ENCODE peak calls at places on chromosome 19, in four cellular contexts. One of them, this sample, is unnamed.
A peak's percentile ranks its signal among the peaks of the same experiment; 100 is the strongest.

GRCh38 chr19:15015946-15016542 is 33.2 kb upstream of the CASP14 start:
- DNase-seq in left ventricle myocardium inferior: no peak
- DNase-seq in AG10803: no peak
- DNase-seq in suprapubic skin: no peak
- DNase-seq in this sample: no peak

GRCh38 chr19:40502081-40502480 is 35.3 kb downstream of the SPTBN4 start:
- DNase-seq in left ventricle myocardium inferior: no peak
- DNase-seq in AG10803: no peak
- DNase-seq in suprapubic skin: no peak
- DNase-seq in this sample: no peak

GRCh38 chr19:4436231-4436630 is 21.4 kb downstream of the UBXN6 start:
- DNase-seq in left ventricle myocardium inferior: no peak
- DNase-seq in AG10803: no peak
- DNase-seq in suprapubic skin: no peak
- DNase-seq in this sample: no peak

GRCh38 chr19:28258794-28259193 is 954.2 kb downstream of the UQCRFS1 start:
- DNase-seq in left ventricle myocardium inferior: no peak
- DNase-seq in AG10803: no peak
- DNase-seq in suprapubic skin: no peak
- DNase-seq in this sample: no peak

GRCh38 chr19:13978306-13978705 is 26.0 kb downstream of the DCAF15 start:
- DNase-seq in left ventricle myocardium inferior: peak; percentile 88
- DNase-seq in AG10803: no peak
- DNase-seq in suprapubic skin: peak; percentile 89
- DNase-seq in this sample: peak; percentile 91

GRCh38 chr19:44955500-44956439 is 590 bp downstream of the CLPTM1 start:
- DNase-seq in left ventricle myocardium inferior: no peak
- DNase-seq in AG10803: peak; percentile 8
- DNase-seq in suprapubic skin: no peak
- DNase-seq in this sample: no peak

GRCh38 chr19:4291200-4291732 is 10.9 kb downstream of the TMIGD2 start:
- DNase-seq in left ventricle myocardium inferior: no peak
- DNase-seq in AG10803: no peak
- DNase-seq in suprapubic skin: no peak
- DNase-seq in this sample: no peak

GRCh38 chr19:2561895-2562294 is 86.0 kb downstream of the GADD45B start:
- DNase-seq in left ventricle myocardium inferior: peak; percentile 8
- DNase-seq in AG10803: no peak
- DNase-seq in suprapubic skin: no peak
- DNase-seq in this sample: no peak

GRCh38 chr19:55697698-55698097 is 22.7 kb downstream of the EPN1 start:
- DNase-seq in left ventricle myocardium inferior: no peak
- DNase-seq in AG10803: no peak
- DNase-seq in suprapubic skin: no peak
- DNase-seq in this sample: no peak

GRCh38 chr19:51824603-51825002 is 29.6 kb downstream of the FPR3 start:
- DNase-seq in left ventricle myocardium inferior: no peak
- DNase-seq in AG10803: no peak
- DNase-seq in suprapubic skin: no peak
- DNase-seq in this sample: no peak

DNA sequence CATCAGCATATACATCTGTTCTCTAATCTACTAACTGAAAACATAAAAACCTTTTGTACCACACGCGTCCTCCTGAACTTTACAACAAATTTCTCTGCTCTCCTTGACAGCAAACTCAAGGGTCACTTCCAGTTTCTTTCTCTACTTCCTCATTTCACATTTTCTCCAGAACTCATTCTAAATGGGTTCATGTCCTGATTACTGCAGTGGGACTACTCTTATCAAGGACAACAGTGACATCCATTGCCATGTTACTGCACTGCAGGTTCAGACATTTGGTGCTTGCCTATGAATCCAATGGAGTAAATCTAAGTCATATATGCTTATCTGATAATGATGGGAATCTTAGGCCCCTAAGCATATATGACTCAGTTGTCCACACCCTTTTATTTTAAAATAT is 35.3 kb downstream of the FPR3 start:
- DNase-seq in left ventricle myocardium inferior: no peak
- DNase-seq in AG10803: peak; percentile 17
- DNase-seq in suprapubic skin: no peak
- DNase-seq in this sample: no peak
- TF ChIP-seq CTCF in left ventricle myocardium inferior: peak; percentile 50
- TF ChIP-seq CTCF in AG10803: peak; percentile 36
- TF ChIP-seq CTCF in suprapubic skin: no peak
- TF ChIP-seq CTCF in this sample: no peak

GRCh38 chr19:9947441-9947840 is 11.1 kb upstream of the OLFM2 start:
- DNase-seq in left ventricle myocardium inferior: no peak
- DNase-seq in AG10803: no peak
- DNase-seq in suprapubic skin: no peak
- DNase-seq in this sample: no peak

GRCh38 chr19:9941646-9942045 is 5.3 kb upstream of the OLFM2 start:
- DNase-seq in left ventricle myocardium inferior: no peak
- DNase-seq in AG10803: peak; percentile 92
- DNase-seq in suprapubic skin: no peak
- DNase-seq in this sample: no peak

GRCh38 chr19:9943744-9944143 is 7.4 kb upstream of the OLFM2 start:
- DNase-seq in left ventricle myocardium inferior: no peak
- DNase-seq in AG10803: no peak
- DNase-seq in suprapubic skin: no peak
- DNase-seq in this sample: no peak

GRCh38 chr19:9941236-9941635 is 4.9 kb upstream of the OLFM2 start:
- DNase-seq in left ventricle myocardium inferior: no peak
- DNase-seq in AG10803: peak; percentile 95
- DNase-seq in suprapubic skin: no peak
- DNase-seq in this sample: no peak

DNA sequence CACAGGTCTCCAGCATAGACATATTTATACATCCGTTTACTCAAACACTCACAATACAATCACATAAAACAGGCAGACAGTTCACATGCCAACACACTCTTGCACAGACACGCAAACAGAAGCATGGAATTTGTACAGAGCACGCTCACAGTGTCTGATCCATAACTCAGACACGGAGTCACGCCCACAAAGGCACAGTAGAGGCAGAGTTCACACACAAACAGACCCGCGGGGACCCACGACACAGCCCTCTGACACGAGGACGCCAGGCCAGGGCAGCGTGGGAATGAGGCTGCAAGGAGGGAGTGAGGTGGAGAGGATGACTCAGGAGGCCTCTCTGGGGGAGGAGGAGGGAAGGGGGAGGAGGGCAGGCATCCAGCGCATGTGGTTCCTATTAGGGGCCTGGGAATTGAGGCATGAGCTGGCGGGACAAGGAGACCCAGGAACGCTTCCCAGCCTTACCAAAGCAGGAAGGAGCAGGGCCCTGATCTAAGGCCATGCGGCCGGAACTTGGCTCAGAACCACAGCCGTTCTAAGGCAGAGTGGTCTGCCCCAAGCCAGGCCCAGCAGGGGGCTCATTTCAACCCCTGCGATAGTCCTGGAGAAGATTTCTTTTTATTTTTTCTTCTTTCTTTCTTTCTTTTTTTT is 9.1 kb upstream of the OLFM2 start:
- DNase-seq in left ventricle myocardium inferior: peak; percentile 90
- DNase-seq in AG10803: peak; percentile 100
- DNase-seq in suprapubic skin: peak; percentile 93
- DNase-seq in this sample: peak; percentile 24
- H3K4me3 ChIP-seq in left ventricle myocardium inferior: no peak overlapping the region
- H3K4me3 ChIP-seq in AG10803: peak overlapping the region; percentile 27
- H3K4me3 ChIP-seq in suprapubic skin: no peak overlapping the region
- H3K4me3 ChIP-seq in this sample: no peak overlapping the region

GRCh38 chr19:35739275-35740107 is 2.8 kb downstream of the IGFLR1 start:
- DNase-seq in left ventricle myocardium inferior: no peak
- DNase-seq in AG10803: no peak
- DNase-seq in suprapubic skin: no peak
- DNase-seq in this sample: no peak

GRCh38 chr19:35740108-35740422 is 2.2 kb downstream of the IGFLR1 start:
- DNase-seq in left ventricle myocardium inferior: no peak
- DNase-seq in AG10803: no peak
- DNase-seq in suprapubic skin: no peak
- DNase-seq in this sample: no peak

GRCh38 chr19:35742121-35742724 is at the start of gene IGFLR1:
- DNase-seq in left ventricle myocardium inferior: no peak
- DNase-seq in AG10803: no peak
- DNase-seq in suprapubic skin: no peak
- DNase-seq in this sample: no peak

GRCh38 chr19:35740423-35741215 is 1.6 kb downstream of the IGFLR1 start:
- DNase-seq in left ventricle myocardium inferior: peak; percentile 99
- DNase-seq in AG10803: peak; percentile 94
- DNase-seq in suprapubic skin: peak; percentile 99
- DNase-seq in this sample: peak; percentile 99

DNA sequence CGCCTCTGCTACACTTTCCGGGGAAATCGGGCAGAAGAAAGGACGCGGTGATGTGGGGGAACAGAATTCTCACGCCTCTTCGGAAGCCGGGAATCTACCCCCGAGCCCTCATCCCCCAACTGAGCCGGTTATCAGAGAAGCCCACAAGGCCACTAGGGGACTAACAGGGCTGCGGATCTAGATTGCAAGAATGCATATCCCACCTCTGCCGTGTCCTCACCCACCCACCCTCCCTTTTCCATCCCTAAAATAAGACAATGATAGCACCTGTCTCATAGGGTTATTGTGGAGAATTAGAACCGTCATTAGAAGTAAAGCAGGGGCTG is 1.1 kb downstream of the IGFLR1 start:
- DNase-seq in left ventricle myocardium inferior: no peak
- DNase-seq in AG10803: no peak
- DNase-seq in suprapubic skin: no peak
- DNase-seq in this sample: no peak
- TF ChIP-seq CTCF in left ventricle myocardium inferior: no peak
- TF ChIP-seq CTCF in AG10803: no peak
- TF ChIP-seq CTCF in suprapubic skin: no peak
- TF ChIP-seq CTCF in this sample: peak; percentile 39

DNA sequence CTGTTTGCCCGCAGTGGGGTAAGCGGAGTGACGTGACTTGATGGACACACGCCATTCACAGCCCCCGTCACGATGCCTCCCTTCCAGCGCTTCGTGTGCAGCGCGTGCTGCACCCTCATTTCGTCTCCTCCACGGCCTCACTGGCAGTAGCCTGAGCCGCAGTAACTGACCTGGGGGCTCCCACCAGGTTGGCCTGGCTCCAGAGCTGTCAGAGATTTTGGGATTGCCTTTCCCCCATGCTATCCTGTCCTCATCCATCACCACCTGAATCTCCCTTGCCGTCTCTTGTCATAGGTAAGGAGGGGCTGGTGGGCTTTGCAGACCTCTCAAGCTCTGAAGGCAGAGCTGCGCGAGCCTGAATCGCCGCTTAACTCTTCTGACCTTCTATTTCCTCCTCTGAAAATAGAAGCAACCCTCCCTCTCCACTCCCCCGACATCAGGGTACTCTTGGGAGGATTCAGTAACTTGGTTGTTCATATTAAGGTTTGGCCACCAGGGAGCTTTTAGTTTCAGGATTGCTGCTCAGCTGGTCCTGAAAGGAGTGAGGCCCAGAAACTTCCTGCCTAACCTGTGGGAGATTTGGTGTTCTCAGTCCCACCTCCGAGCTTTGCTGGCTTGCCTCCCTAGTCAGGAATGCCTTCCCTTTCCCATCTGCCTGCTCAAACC is 27.9 kb downstream of the SIGLEC5 start:
- DNase-seq in left ventricle myocardium inferior: no peak
- DNase-seq in AG10803: no peak
- DNase-seq in suprapubic skin: no peak
- DNase-seq in this sample: no peak
- H3K4me3 ChIP-seq in left ventricle myocardium inferior: no peak overlapping the region
- H3K4me3 ChIP-seq in AG10803: no peak overlapping the region
- H3K4me3 ChIP-seq in suprapubic skin: no peak overlapping the region
- H3K4me3 ChIP-seq in this sample: no peak overlapping the region

GRCh38 chr19:50379602-50380001 is 3.3 kb downstream of the NR1H2 start:
- DNase-seq in left ventricle myocardium inferior: no peak
- DNase-seq in AG10803: no peak
- DNase-seq in suprapubic skin: no peak
- DNase-seq in this sample: no peak
- TF ChIP-seq CTCF in left ventricle myocardium inferior: no peak
- TF ChIP-seq CTCF in AG10803: no peak
- TF ChIP-seq CTCF in suprapubic skin: no peak
- TF ChIP-seq CTCF in this sample: no peak

GRCh38 chr19:17300992-17301585 is 2.1 kb downstream of the ABHD8 start:
- DNase-seq in left ventricle myocardium inferior: no peak
- DNase-seq in AG10803: no peak
- DNase-seq in suprapubic skin: no peak
- DNase-seq in this sample: no peak
- H3K4me3 ChIP-seq in left ventricle myocardium inferior: no peak overlapping the region
- H3K4me3 ChIP-seq in AG10803: no peak overlapping the region
- H3K4me3 ChIP-seq in suprapubic skin: no peak overlapping the region
- H3K4me3 ChIP-seq in this sample: no peak overlapping the region

GRCh38 chr19:6738726-6739389 is 622 bp upstream of the TRIP10 start:
- DNase-seq in left ventricle myocardium inferior: peak; percentile 60
- DNase-seq in AG10803: no peak
- DNase-seq in suprapubic skin: peak; percentile 80
- DNase-seq in this sample: no peak
- TF ChIP-seq CTCF in left ventricle myocardium inferior: no peak
- TF ChIP-seq CTCF in AG10803: no peak
- TF ChIP-seq CTCF in suprapubic skin: no peak
- TF ChIP-seq CTCF in this sample: no peak

DNA sequence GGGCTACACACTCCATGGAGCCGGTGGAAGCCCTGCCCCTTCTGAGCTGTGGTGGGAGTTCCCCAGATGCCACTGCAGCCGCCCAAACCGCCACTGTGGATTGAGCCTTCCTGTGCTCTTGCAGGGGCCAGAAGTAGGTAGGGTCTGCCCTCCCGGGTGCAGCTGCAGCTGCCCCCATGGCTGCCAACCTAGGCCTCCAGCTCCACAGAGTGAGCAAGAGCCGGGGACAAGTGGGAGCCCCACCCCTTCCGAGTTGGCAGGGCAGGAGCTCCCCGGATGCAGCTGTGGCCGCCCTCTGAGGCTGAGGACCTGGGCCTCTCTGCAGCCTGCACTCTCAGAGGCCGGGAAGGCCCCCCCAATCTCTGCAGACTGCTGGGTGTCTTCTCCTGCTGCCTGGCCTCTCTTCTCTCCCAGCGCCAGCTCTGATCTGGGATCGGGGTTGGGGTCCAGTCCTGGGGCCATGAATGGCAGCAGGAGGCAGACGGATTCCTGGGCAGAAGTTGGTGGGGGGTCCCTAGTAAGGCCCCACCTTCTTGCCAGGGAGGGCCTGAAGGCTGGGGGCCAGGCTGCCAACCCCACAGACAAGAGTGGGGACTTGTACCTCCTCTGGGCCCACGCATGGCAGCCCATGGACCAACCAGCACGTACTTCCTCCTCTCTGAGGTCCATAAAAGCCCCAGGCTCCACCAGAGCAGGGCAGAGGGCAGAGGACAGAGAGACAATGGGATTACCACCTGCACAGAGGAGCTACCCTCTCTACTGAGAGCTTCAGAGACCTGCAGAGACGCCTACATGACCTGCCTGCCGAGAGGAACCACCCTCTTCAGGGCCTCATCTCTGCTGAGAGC is 28.9 kb downstream of the AP2S1 start:
- DNase-seq in left ventricle myocardium inferior: peak; percentile 40
- DNase-seq in AG10803: no peak
- DNase-seq in suprapubic skin: no peak
- DNase-seq in this sample: no peak
- H3K4me3 ChIP-seq in left ventricle myocardium inferior: no peak overlapping the region
- H3K4me3 ChIP-seq in AG10803: no peak overlapping the region
- H3K4me3 ChIP-seq in suprapubic skin: no peak overlapping the region
- H3K4me3 ChIP-seq in this sample: no peak overlapping the region

GRCh38 chr19:32294871-32295438 is 50.5 kb upstream of the ZNF507 start:
- DNase-seq in left ventricle myocardium inferior: no peak
- DNase-seq in AG10803: no peak
- DNase-seq in suprapubic skin: no peak
- DNase-seq in this sample: no peak

GRCh38 chr19:32291876-32292275 is 53.5 kb upstream of the ZNF507 start:
- DNase-seq in left ventricle myocardium inferior: no peak
- DNase-seq in AG10803: no peak
- DNase-seq in suprapubic skin: no peak
- DNase-seq in this sample: no peak

GRCh38 chr19:32296694-32297093 is 48.7 kb upstream of the ZNF507 start:
- DNase-seq in left ventricle myocardium inferior: no peak
- DNase-seq in AG10803: no peak
- DNase-seq in suprapubic skin: no peak
- DNase-seq in this sample: no peak
- TF ChIP-seq CTCF in left ventricle myocardium inferior: no peak
- TF ChIP-seq CTCF in AG10803: no peak
- TF ChIP-seq CTCF in suprapubic skin: no peak
- TF ChIP-seq CTCF in this sample: no peak